ENCODE peak calls at places on chromosomes 3 and 15, in four cellular contexts. M is stomach, C is GM12878, Y is transverse colon. A is an unnamed sample.

GRCh38 chr3:146337991-146338390 is 87.1 kb upstream of the PLSCR4 start:
- DNase-seq in Y (no peak), C (no peak), M (no peak), A (no peak)

GRCh38 chr3:156787015-156787414 is 39.1 kb upstream of the LEKR1 start:
- DNase-seq in C (no peak), M (no peak), Y (no peak), A (no peak)

GRCh38 chr15:78003539-78004008 is 73.9 kb downstream of the TBC1D2B start:
- DNase-seq in Y (no peak), C (no peak), M (peak), A (peak)

GRCh38 chr3:14254812-14255702 is 76.4 kb downstream of the LSM3 start:
- DNase-seq in Y (no peak), M (no peak), C (no peak), A (no peak)

GRCh38 chr3:21962456-21962855 is 211.4 kb upstream of the ZNF385D start:
- DNase-seq in C (no peak), Y (no peak), M (no peak), A (no peak)

GRCh38 chr15:70156781-70157261 is 59.1 kb upstream of the TLE3 start:
- DNase-seq in M (peak), C (no peak), Y (no peak), A (peak)

GRCh38 chr3:186476044-186476468 is 68.1 kb downstream of the CRYGS start:
- DNase-seq in M (no peak), C (no peak), Y (no peak), A (no peak)

GRCh38 chr3:122784436-122784835 is 9.2 kb downstream of the HSPBAP1 start:
- DNase-seq in M (no peak), C (no peak), Y (no peak), A (no peak)

GRCh38 chr3:193812791-193813505 is 219.9 kb downstream of the OPA1 start:
- DNase-seq in Y (no peak), M (no peak), C (no peak), A (peak)

GRCh38 chr3:47536221-47536891 is 22.8 kb upstream of the ELP6 start:
- DNase-seq in C (no peak), M (no peak), Y (no peak), A (no peak)

GRCh38 chr3:167684389-167684993 is 30.7 kb upstream of the WDR49 start:
- DNase-seq in Y (no peak), C (no peak), M (no peak), A (no peak)

GRCh38 chr3:148648685-148649352 is 48.9 kb upstream of the AGTR1 start:
- DNase-seq in Y (no peak), C (no peak), M (no peak), A (no peak)

GRCh38 chr3:97970929-97971460 is 1.2 kb downstream of the RIOX2 start:
- DNase-seq in M (no peak), Y (no peak), C (no peak), A (no peak)

GRCh38 chr3:50155891-50156290 is 767 bp downstream of the SEMA3F start:
- DNase-seq in C (no peak), Y (no peak), M (no peak), A (no peak)

GRCh38 chr3:50154840-50155490 is at the start of gene SEMA3F:
- DNase-seq in C (no peak), M (peak), Y (peak), A (peak)

GRCh38 chr3:50155491-50155878 is 361 bp downstream of the SEMA3F start:
- DNase-seq in M (no peak), Y (no peak), C (no peak), A (no peak)

GRCh38 chr3:50153782-50154475 is 1.2 kb upstream of the SEMA3F start:
- DNase-seq in Y (no peak), M (no peak), C (no peak), A (no peak)

DNA sequence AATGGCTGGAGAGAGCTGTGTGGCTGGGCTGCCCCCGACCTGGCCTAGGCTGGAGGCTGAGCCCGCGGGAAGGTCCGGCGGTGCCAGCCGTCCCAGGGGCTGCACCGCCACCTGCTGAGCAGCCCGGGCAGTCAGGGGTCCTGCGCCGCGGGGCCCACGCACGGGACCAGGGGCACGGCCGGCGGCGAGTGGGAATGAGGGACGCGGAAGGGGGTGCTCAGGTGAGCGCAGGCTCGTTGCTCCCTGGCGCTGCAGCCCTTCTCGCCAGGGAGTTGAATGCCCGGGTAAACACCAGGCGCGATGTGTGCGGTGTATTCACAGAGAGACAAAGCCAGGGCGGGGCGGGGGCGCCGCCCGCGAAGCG is 666 bp upstream of the SEMA3F start:
- DNase-seq in M (no peak), C (no peak), Y (no peak), A (no peak)
- TF ChIP-seq EP300 in M (no peak), C (no peak), Y (no peak), A (no peak)

DNA sequence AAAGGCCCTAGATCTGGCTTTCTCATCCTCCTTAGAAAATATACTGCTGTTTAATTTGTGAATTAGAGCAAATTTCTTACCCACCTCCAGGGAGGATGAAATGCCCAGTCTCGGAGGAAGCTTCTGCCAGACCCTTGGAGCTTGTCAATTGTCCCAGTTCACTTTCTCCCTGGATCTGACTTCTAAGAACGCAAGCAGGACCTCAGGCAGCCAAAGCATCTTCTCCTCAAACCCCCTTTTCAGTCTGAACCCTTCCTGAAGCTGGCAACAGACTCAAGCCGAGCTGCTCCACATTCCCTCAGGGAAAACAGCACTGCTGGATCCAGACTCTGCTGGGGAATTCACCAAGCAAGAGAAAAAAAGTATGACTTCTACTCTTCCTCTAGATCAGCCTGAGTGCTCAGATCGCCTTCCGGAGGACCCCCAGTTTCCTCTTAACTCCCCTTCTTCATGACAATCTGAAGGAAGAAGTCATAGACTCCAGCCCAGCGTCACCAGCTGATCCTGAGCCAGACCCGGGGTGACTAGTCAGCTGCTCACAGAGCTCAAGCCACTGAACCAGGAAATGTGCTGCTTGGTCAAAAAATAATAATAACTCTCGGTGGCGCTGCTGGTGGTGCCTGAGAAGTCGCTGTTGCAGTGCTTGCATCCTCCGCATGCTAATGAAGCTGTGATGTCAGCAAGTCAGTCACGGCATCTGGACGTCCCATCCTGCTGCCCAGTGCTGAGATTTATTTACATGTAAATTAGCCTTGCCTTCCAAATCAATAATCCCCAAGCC is at the start of gene PRICKLE2:
- DNase-seq in C (peak), M (peak), Y (peak), A (peak)
- TF ChIP-seq POLR2AphosphoS5 in C (no peak), M (peak), Y (no peak), A (no peak)

DNA sequence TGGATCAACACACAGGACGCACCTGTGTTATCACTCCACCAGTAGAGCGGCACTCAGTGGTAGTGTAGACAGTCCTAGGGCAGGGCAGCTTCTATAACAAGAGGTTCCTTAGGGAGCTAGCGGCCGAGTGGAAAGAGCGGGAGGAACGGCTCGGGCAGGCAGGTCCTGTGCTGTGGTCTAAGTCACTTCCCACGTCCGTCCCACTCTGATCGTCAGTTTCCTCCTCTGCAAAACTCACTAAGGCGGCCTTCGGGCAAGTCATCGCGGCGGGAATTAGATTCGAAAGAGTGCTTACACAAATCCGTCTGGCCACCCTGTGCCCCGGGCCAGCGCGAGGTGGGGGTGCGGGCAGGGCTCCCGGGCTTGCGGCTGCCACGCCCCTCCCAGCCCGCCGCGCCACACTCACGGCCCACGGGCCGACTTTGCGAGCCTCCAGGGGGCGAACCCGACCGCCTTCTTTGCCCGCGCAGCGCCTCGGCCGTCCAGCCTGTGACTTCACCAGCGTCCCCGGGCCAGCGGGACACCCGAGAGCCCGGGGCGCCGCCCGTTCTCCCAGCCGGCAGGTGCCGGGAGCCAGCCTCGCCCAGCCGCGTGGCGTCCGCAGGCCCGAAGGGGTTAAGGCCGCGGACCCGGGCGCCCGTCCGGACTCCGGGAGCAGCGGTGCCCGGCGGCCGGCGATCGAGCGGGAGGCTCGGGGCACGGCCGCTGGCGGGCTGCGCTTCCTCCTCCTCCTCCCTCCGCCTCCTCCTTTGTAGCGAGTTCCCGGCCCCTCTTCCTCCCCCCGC is 426 bp upstream of the CORO2B start:
- DNase-seq in Y (peak), M (peak), C (no peak), A (peak)
- TF ChIP-seq POLR2A in Y (no peak), M (no peak), C (no peak), A (no peak)

DNA sequence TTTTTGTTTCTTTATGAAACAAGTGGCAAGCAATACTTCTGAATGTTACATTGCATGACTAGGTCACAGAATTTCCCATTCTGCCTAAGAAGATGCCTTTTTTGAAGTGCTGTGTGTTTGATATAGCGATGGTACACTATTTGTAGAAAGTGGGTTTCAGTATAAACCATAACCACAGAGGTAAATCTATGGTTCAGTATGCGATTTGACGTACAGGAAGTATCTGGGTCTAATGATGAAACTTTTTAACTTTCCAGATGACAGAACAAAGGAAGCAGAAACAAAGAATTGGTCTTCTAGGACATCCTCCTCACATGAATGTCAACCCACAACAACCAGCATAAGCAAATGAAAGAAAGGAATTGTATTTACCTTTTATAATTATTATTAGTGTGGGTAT is 133.4 kb upstream of the BHLHE40 start:
- DNase-seq in M (no peak), Y (no peak), C (peak), A (no peak)
- TF ChIP-seq EP300 in M (no peak), Y (no peak), C (peak), A (no peak)

GRCh38 chr3:38314767-38315487 is 31.7 kb upstream of the XYLB start:
- DNase-seq in C (no peak), Y (no peak), M (no peak), A (no peak)
- TF ChIP-seq POLR2AphosphoS5 in C (no peak), Y (no peak), M (no peak), A (no peak)

GRCh38 chr3:17505856-17506255 is 236.6 kb downstream of the TBC1D5 start:
- DNase-seq in Y (no peak), M (no peak), C (no peak), A (no peak)

GRCh38 chr3:17501745-17502144 is 240.7 kb downstream of the TBC1D5 start:
- DNase-seq in M (no peak), C (no peak), Y (no peak), A (no peak)

GRCh38 chr3:17510265-17510664 is 232.2 kb downstream of the TBC1D5 start:
- DNase-seq in C (no peak), Y (no peak), M (no peak), A (no peak)

GRCh38 chr3:17508180-17508752 is 234.2 kb downstream of the TBC1D5 start:
- DNase-seq in M (no peak), C (no peak), Y (no peak), A (no peak)

DNA sequence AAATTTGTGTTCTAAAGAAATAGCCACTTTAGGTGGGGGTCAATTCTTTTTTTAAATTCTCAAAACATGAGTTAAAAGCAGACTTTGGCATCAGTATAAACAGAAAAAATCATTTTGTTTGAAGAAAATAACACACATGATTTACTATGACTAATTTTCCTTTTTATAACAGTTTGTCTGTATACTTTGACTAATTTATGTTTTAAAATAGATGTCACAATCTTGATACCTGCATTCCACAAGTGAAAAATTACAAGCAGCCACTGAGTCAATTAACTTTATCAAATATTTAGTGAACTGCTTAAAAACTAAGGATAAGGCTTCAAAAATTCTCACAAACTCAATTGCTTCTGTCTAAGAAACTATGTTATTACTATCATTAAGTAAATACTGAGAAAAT is 235.0 kb downstream of the TBC1D5 start:
- DNase-seq in C (no peak), Y (no peak), M (no peak), A (no peak)
- TF ChIP-seq POLR2A in C (no peak), Y (no peak), M (no peak), A (no peak)

DNA sequence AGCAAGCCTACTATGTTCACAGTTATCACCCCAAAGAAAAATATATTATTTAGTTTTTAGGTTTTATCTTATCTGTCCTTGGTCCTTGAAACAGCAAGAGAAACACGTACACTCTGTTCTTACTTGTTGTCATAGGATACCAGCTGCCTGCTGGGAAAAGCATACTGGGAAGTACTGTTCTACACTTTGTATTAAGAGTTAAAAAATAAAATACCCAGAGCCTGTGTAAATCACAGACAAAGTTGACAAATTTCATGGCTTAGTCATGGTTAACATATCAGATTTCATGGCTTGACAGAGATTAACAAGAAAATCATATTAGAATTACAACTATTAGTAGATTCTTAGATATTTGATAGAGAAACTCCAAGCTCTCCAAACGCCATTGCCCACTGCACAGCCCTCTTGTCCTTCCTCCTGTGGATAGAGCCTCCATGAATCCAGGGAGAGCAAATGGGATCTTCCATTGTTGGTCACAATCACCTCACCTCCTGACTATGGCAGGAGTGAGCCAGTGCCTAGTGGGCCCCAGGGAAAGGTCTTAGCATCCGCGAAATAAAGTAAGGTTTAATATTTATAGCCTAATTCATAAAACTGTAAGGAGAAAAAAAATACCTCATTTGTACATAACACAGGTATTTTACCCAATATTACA is 128.1 kb upstream of the WNT5A start:
- DNase-seq in C (no peak), Y (no peak), M (no peak), A (no peak)
- TF ChIP-seq EP300 in C (no peak), Y (no peak), M (no peak), A (no peak)

GRCh38 chr15:63466378-63467192 is 37.8 kb upstream of the USP3 start:
- DNase-seq in M (no peak), Y (no peak), C (no peak), A (no peak)
- TF ChIP-seq POLR2AphosphoS5 in M (no peak), Y (no peak), C (no peak), A (no peak)

GRCh38 chr3:101827211-101828174 is 21.8 kb upstream of the NFKBIZ start:
- DNase-seq in M (peak), Y (peak), C (peak), A (peak)
- TF ChIP-seq POLR2A in M (no peak), Y (peak), C (peak), A (peak)

A was measured in sigmoid colon.